ENCODE peak calls at places on chromosomes 7 and 10, in eight cellular contexts. One of them, this sample, is unnamed. For H3K4me1, the result is how much of the 10 kb centered on the place peaks cover.

GRCh38 chr7:110084177-110084807 is 1006.6 kb upstream of the LRRN3 start:
- DNase-seq in endothelial cell of umbilical vein: no peak
- DNase-seq in fibroblast of lung: no peak
- DNase-seq in neuronal stem cell: no peak
- DNase-seq in psoas muscle: no peak
- DNase-seq in H9: no peak
- DNase-seq in OCI-LY7: no peak
- DNase-seq in right cardiac atrium: no peak
- DNase-seq in this sample: no peak

GRCh38 chr10:17599089-17599488 is 18.1 kb downstream of the HACD1 start:
- DNase-seq in endothelial cell of umbilical vein: peak
- DNase-seq in fibroblast of lung: peak
- DNase-seq in neuronal stem cell: peak
- DNase-seq in psoas muscle: no peak
- DNase-seq in H9: no peak
- DNase-seq in OCI-LY7: no peak
- DNase-seq in right cardiac atrium: no peak
- DNase-seq in this sample: no peak

GRCh38 chr7:24793982-24794648 is 36.9 kb upstream of the GSDME start:
- DNase-seq in endothelial cell of umbilical vein: no peak
- DNase-seq in fibroblast of lung: no peak
- DNase-seq in neuronal stem cell: no peak
- DNase-seq in psoas muscle: no peak
- DNase-seq in H9: no peak
- DNase-seq in OCI-LY7: peak
- DNase-seq in right cardiac atrium: no peak
- DNase-seq in this sample: no peak

GRCh38 chr10:68560201-68560915 is at the start of gene TET1:
- DNase-seq in endothelial cell of umbilical vein: no peak
- DNase-seq in fibroblast of lung: peak
- DNase-seq in neuronal stem cell: peak
- DNase-seq in psoas muscle: peak
- DNase-seq in H9: peak
- DNase-seq in OCI-LY7: peak
- DNase-seq in right cardiac atrium: peak
- DNase-seq in this sample: peak

GRCh38 chr7:93515144-93515543 is 59.4 kb downstream of the CALCR start:
- DNase-seq in endothelial cell of umbilical vein: no peak
- DNase-seq in fibroblast of lung: peak
- DNase-seq in neuronal stem cell: no peak
- DNase-seq in psoas muscle: no peak
- DNase-seq in H9: no peak
- DNase-seq in OCI-LY7: no peak
- DNase-seq in right cardiac atrium: no peak
- DNase-seq in this sample: no peak

GRCh38 chr7:23494009-23494408 is 23.7 kb upstream of the IGF2BP3 start:
- DNase-seq in endothelial cell of umbilical vein: no peak
- DNase-seq in fibroblast of lung: no peak
- DNase-seq in neuronal stem cell: no peak
- DNase-seq in psoas muscle: no peak
- DNase-seq in H9: no peak
- DNase-seq in OCI-LY7: no peak
- DNase-seq in right cardiac atrium: no peak
- DNase-seq in this sample: peak

GRCh38 chr7:112370436-112370835 is 79.8 kb upstream of the IFRD1 start:
- DNase-seq in endothelial cell of umbilical vein: peak
- DNase-seq in fibroblast of lung: no peak
- DNase-seq in neuronal stem cell: no peak
- DNase-seq in psoas muscle: no peak
- DNase-seq in H9: no peak
- DNase-seq in OCI-LY7: no peak
- DNase-seq in right cardiac atrium: no peak
- DNase-seq in this sample: no peak

GRCh38 chr7:77665161-77665560 is 31.1 kb upstream of the RSBN1L start:
- DNase-seq in endothelial cell of umbilical vein: no peak
- DNase-seq in fibroblast of lung: peak
- DNase-seq in neuronal stem cell: no peak
- DNase-seq in psoas muscle: no peak
- DNase-seq in H9: no peak
- DNase-seq in OCI-LY7: no peak
- DNase-seq in right cardiac atrium: no peak
- DNase-seq in this sample: no peak

GRCh38 chr10:92062273-92062672 is 138.7 kb downstream of the BTAF1 start:
- DNase-seq in endothelial cell of umbilical vein: no peak
- DNase-seq in fibroblast of lung: no peak
- DNase-seq in neuronal stem cell: no peak
- DNase-seq in psoas muscle: no peak
- DNase-seq in H9: no peak
- DNase-seq in OCI-LY7: no peak
- DNase-seq in right cardiac atrium: no peak
- DNase-seq in this sample: no peak

GRCh38 chr7:157682064-157682945 is 345.5 kb downstream of the DNAJB6 start:
- DNase-seq in endothelial cell of umbilical vein: no peak
- DNase-seq in fibroblast of lung: no peak
- DNase-seq in neuronal stem cell: no peak
- DNase-seq in psoas muscle: no peak
- DNase-seq in H9: peak
- DNase-seq in OCI-LY7: no peak
- DNase-seq in right cardiac atrium: no peak
- DNase-seq in this sample: no peak

GRCh38 chr7:113100091-113100723 is 13.6 kb upstream of the GPR85 start:
- DNase-seq in endothelial cell of umbilical vein: no peak
- DNase-seq in fibroblast of lung: peak
- DNase-seq in neuronal stem cell: no peak
- DNase-seq in psoas muscle: peak
- DNase-seq in H9: no peak
- DNase-seq in OCI-LY7: no peak
- DNase-seq in right cardiac atrium: peak
- DNase-seq in this sample: no peak

GRCh38 chr10:103696411-103697145 is 158.8 kb downstream of the SH3PXD2A start:
- DNase-seq in endothelial cell of umbilical vein: peak
- DNase-seq in fibroblast of lung: peak
- DNase-seq in neuronal stem cell: no peak
- DNase-seq in psoas muscle: peak
- DNase-seq in H9: peak
- DNase-seq in OCI-LY7: peak
- DNase-seq in right cardiac atrium: peak
- DNase-seq in this sample: peak

GRCh38 chr7:100874300-100874576 is 665 bp upstream of the SRRT start:
- DNase-seq in endothelial cell of umbilical vein: no peak
- DNase-seq in fibroblast of lung: no peak
- DNase-seq in neuronal stem cell: no peak
- DNase-seq in psoas muscle: no peak
- DNase-seq in H9: no peak
- DNase-seq in OCI-LY7: no peak
- DNase-seq in right cardiac atrium: peak
- DNase-seq in this sample: no peak

GRCh38 chr7:128170461-128170860 is 70.6 kb upstream of the LEP start:
- DNase-seq in endothelial cell of umbilical vein: no peak
- DNase-seq in fibroblast of lung: no peak
- DNase-seq in neuronal stem cell: no peak
- DNase-seq in psoas muscle: no peak
- DNase-seq in H9: no peak
- DNase-seq in OCI-LY7: no peak
- DNase-seq in right cardiac atrium: no peak
- DNase-seq in this sample: no peak

GRCh38 chr10:43689618-43689954 is 40.9 kb upstream of the ZNF32 start:
- DNase-seq in endothelial cell of umbilical vein: no peak
- DNase-seq in fibroblast of lung: peak
- DNase-seq in neuronal stem cell: no peak
- DNase-seq in psoas muscle: peak
- DNase-seq in H9: peak
- DNase-seq in OCI-LY7: no peak
- DNase-seq in right cardiac atrium: peak
- DNase-seq in this sample: no peak

GRCh38 chr10:25530306-25530705 is 355.5 kb downstream of the GPR158 start:
- DNase-seq in endothelial cell of umbilical vein: no peak
- DNase-seq in fibroblast of lung: no peak
- DNase-seq in neuronal stem cell: no peak
- DNase-seq in psoas muscle: no peak
- DNase-seq in H9: no peak
- DNase-seq in OCI-LY7: no peak
- DNase-seq in right cardiac atrium: no peak
- DNase-seq in this sample: no peak

GRCh38 chr10:114402233-114402632 is 2.1 kb downstream of the AFAP1L2 start:
- DNase-seq in endothelial cell of umbilical vein: no peak
- DNase-seq in fibroblast of lung: peak
- DNase-seq in neuronal stem cell: no peak
- DNase-seq in psoas muscle: no peak
- DNase-seq in H9: no peak
- DNase-seq in OCI-LY7: no peak
- DNase-seq in right cardiac atrium: no peak
- DNase-seq in this sample: no peak

GRCh38 chr10:114404171-114405010 is at the start of gene AFAP1L2:
- DNase-seq in endothelial cell of umbilical vein: no peak
- DNase-seq in fibroblast of lung: peak
- DNase-seq in neuronal stem cell: no peak
- DNase-seq in psoas muscle: peak
- DNase-seq in H9: peak
- DNase-seq in OCI-LY7: no peak
- DNase-seq in right cardiac atrium: peak
- DNase-seq in this sample: no peak

GRCh38 chr10:114403545-114404161 is 649 bp downstream of the AFAP1L2 start:
- DNase-seq in endothelial cell of umbilical vein: no peak
- DNase-seq in fibroblast of lung: peak
- DNase-seq in neuronal stem cell: peak
- DNase-seq in psoas muscle: peak
- DNase-seq in H9: peak
- DNase-seq in OCI-LY7: no peak
- DNase-seq in right cardiac atrium: peak
- DNase-seq in this sample: peak

GRCh38 chr10:114401195-114401741 is 3.0 kb downstream of the AFAP1L2 start:
- DNase-seq in endothelial cell of umbilical vein: no peak
- DNase-seq in fibroblast of lung: peak
- DNase-seq in neuronal stem cell: no peak
- DNase-seq in psoas muscle: peak
- DNase-seq in H9: no peak
- DNase-seq in OCI-LY7: no peak
- DNase-seq in right cardiac atrium: peak
- DNase-seq in this sample: no peak

DNA sequence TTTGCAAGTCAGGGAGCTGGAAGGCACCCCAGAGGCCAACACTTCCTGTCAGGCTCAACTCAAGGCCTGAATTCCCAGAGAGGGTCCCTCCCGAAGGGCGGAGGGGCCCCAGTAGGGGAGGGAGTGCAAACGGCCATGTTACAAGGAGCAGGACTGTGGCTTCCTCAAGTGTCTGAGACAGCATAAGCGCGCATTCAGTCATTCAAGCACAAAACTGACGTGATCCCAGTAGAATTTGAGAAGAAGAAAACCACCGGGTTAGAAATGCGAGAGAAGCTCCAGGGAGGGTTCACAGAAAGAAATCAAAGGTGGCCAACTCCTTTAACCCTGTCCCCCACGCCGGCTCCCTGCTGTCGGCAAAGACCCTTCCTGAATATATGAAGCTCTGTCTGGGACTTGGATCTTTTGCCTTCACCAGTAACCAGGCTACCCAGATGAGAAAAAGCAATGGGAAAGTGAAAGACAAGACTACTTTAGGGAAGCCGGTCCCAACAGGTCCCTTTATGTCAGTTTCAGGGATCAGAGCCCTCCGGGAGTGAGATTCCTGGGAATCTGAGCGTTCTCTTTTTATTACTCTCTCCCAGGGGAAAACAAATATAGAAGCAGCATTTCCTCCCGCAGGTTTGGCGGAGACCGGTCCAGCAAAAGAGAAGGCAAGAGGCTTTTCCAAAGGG is 1.3 kb downstream of the AFAP1L2 start:
- DNase-seq in endothelial cell of umbilical vein: no peak
- DNase-seq in fibroblast of lung: peak
- DNase-seq in neuronal stem cell: no peak
- DNase-seq in psoas muscle: no peak
- DNase-seq in H9: no peak
- DNase-seq in OCI-LY7: no peak
- DNase-seq in right cardiac atrium: no peak
- DNase-seq in this sample: no peak
- H3K4me1 ChIP-seq in endothelial cell of umbilical vein: under half
- H3K4me1 ChIP-seq in fibroblast of lung: under half
- H3K4me1 ChIP-seq in neuronal stem cell: under half
- H3K4me1 ChIP-seq in psoas muscle: under half
- H3K4me1 ChIP-seq in H9: under half
- H3K4me1 ChIP-seq in OCI-LY7: under half
- H3K4me1 ChIP-seq in right cardiac atrium: under half
- H3K4me1 ChIP-seq in this sample: under half

GRCh38 chr10:50400694-50401093 is 149.4 kb upstream of the ASAH2 start:
- DNase-seq in endothelial cell of umbilical vein: no peak
- DNase-seq in fibroblast of lung: no peak
- DNase-seq in neuronal stem cell: no peak
- DNase-seq in psoas muscle: no peak
- DNase-seq in H9: no peak
- DNase-seq in OCI-LY7: no peak
- DNase-seq in right cardiac atrium: no peak
- DNase-seq in this sample: no peak
- H3K4me1 ChIP-seq in endothelial cell of umbilical vein: under half
- H3K4me1 ChIP-seq in fibroblast of lung: under half
- H3K4me1 ChIP-seq in neuronal stem cell: under half
- H3K4me1 ChIP-seq in psoas muscle: under half
- H3K4me1 ChIP-seq in H9: under half
- H3K4me1 ChIP-seq in OCI-LY7: under half
- H3K4me1 ChIP-seq in right cardiac atrium: under half
- H3K4me1 ChIP-seq in this sample: under half

GRCh38 chr10:132628966-132629900 is 91.6 kb downstream of the INPP5A start:
- DNase-seq in endothelial cell of umbilical vein: no peak
- DNase-seq in fibroblast of lung: no peak
- DNase-seq in neuronal stem cell: no peak
- DNase-seq in psoas muscle: peak
- DNase-seq in H9: no peak
- DNase-seq in OCI-LY7: no peak
- DNase-seq in right cardiac atrium: peak
- DNase-seq in this sample: no peak

GRCh38 chr10:132626019-132626760 is 88.6 kb downstream of the INPP5A start:
- DNase-seq in endothelial cell of umbilical vein: no peak
- DNase-seq in fibroblast of lung: no peak
- DNase-seq in neuronal stem cell: no peak
- DNase-seq in psoas muscle: no peak
- DNase-seq in H9: no peak
- DNase-seq in OCI-LY7: no peak
- DNase-seq in right cardiac atrium: no peak
- DNase-seq in this sample: no peak

GRCh38 chr10:132626761-132627735 is 89.5 kb downstream of the INPP5A start:
- DNase-seq in endothelial cell of umbilical vein: no peak
- DNase-seq in fibroblast of lung: no peak
- DNase-seq in neuronal stem cell: no peak
- DNase-seq in psoas muscle: no peak
- DNase-seq in H9: no peak
- DNase-seq in OCI-LY7: no peak
- DNase-seq in right cardiac atrium: peak
- DNase-seq in this sample: no peak

GRCh38 chr10:132630156-132630555 is 92.6 kb downstream of the INPP5A start:
- DNase-seq in endothelial cell of umbilical vein: no peak
- DNase-seq in fibroblast of lung: no peak
- DNase-seq in neuronal stem cell: no peak
- DNase-seq in psoas muscle: no peak
- DNase-seq in H9: no peak
- DNase-seq in OCI-LY7: no peak
- DNase-seq in right cardiac atrium: no peak
- DNase-seq in this sample: no peak

GRCh38 chr10:132627736-132628512 is 90.3 kb downstream of the INPP5A start:
- DNase-seq in endothelial cell of umbilical vein: peak
- DNase-seq in fibroblast of lung: peak
- DNase-seq in neuronal stem cell: no peak
- DNase-seq in psoas muscle: peak
- DNase-seq in H9: no peak
- DNase-seq in OCI-LY7: no peak
- DNase-seq in right cardiac atrium: peak
- DNase-seq in this sample: no peak
- H3K4me1 ChIP-seq in endothelial cell of umbilical vein: under half
- H3K4me1 ChIP-seq in fibroblast of lung: under half
- H3K4me1 ChIP-seq in neuronal stem cell: under half
- H3K4me1 ChIP-seq in psoas muscle: half or more
- H3K4me1 ChIP-seq in H9: under half
- H3K4me1 ChIP-seq in OCI-LY7: under half
- H3K4me1 ChIP-seq in right cardiac atrium: under half
- H3K4me1 ChIP-seq in this sample: under half

GRCh38 chr7:131358636-131359035 is 31.0 kb downstream of the MKLN1 start:
- DNase-seq in endothelial cell of umbilical vein: no peak
- DNase-seq in fibroblast of lung: no peak
- DNase-seq in neuronal stem cell: no peak
- DNase-seq in psoas muscle: no peak
- DNase-seq in H9: no peak
- DNase-seq in OCI-LY7: no peak
- DNase-seq in right cardiac atrium: no peak
- DNase-seq in this sample: no peak
- H3K4me1 ChIP-seq in endothelial cell of umbilical vein: under half
- H3K4me1 ChIP-seq in fibroblast of lung: under half
- H3K4me1 ChIP-seq in neuronal stem cell: under half
- H3K4me1 ChIP-seq in psoas muscle: half or more
- H3K4me1 ChIP-seq in H9: under half
- H3K4me1 ChIP-seq in OCI-LY7: under half
- H3K4me1 ChIP-seq in right cardiac atrium: under half
- H3K4me1 ChIP-seq in this sample: under half